ENCODE peak calls at places on chromosomes 3 and 15, in eight cellular contexts. One of them, this sample, is unnamed.

GRCh38 chr3:184596233-184596632 is 34.6 kb downstream of the EPHB3 start:
- DNase-seq in esophagus muscularis mucosa: no peak
- DNase-seq in lower lobe of right lung: no peak
- DNase-seq in tibial nerve: no peak
- DNase-seq in Peyer's patch: no peak
- DNase-seq in OCI-LY7: no peak
- DNase-seq in choroid plexus epithelial cell: no peak
- DNase-seq in cardiac fibroblast: no peak
- DNase-seq in this sample: no peak

GRCh38 chr15:83380682-83381081 is 66.5 kb upstream of the SH3GL3 start:
- DNase-seq in esophagus muscularis mucosa: no peak
- DNase-seq in lower lobe of right lung: peak; percentile 60
- DNase-seq in tibial nerve: no peak
- DNase-seq in Peyer's patch: no peak
- DNase-seq in OCI-LY7: peak; percentile 51
- DNase-seq in choroid plexus epithelial cell: peak; percentile 45
- DNase-seq in cardiac fibroblast: peak; percentile 46
- DNase-seq in this sample: no peak

GRCh38 chr3:129490273-129490675 is 38.2 kb upstream of the RHO start:
- DNase-seq in esophagus muscularis mucosa: peak; percentile 93
- DNase-seq in lower lobe of right lung: peak; percentile 83
- DNase-seq in tibial nerve: peak; percentile 74
- DNase-seq in Peyer's patch: peak; percentile 68
- DNase-seq in OCI-LY7: peak; percentile 76
- DNase-seq in choroid plexus epithelial cell: peak; percentile 98
- DNase-seq in cardiac fibroblast: peak; percentile 98
- DNase-seq in this sample: peak; percentile 76

GRCh38 chr15:69718916-69719315 is 266.3 kb downstream of the RPLP1 start:
- DNase-seq in esophagus muscularis mucosa: no peak
- DNase-seq in lower lobe of right lung: peak; percentile 66
- DNase-seq in tibial nerve: no peak
- DNase-seq in Peyer's patch: no peak
- DNase-seq in OCI-LY7: peak; percentile 42
- DNase-seq in choroid plexus epithelial cell: no peak
- DNase-seq in cardiac fibroblast: no peak
- DNase-seq in this sample: no peak

GRCh38 chr15:100002787-100003536 is 269.7 kb upstream of the LYSMD4 start:
- DNase-seq in esophagus muscularis mucosa: no peak
- DNase-seq in lower lobe of right lung: no peak
- DNase-seq in tibial nerve: no peak
- DNase-seq in Peyer's patch: no peak
- DNase-seq in OCI-LY7: no peak
- DNase-seq in choroid plexus epithelial cell: no peak
- DNase-seq in cardiac fibroblast: no peak
- DNase-seq in this sample: no peak

GRCh38 chr3:186053954-186054353 is 54.9 kb downstream of the ETV5 start:
- DNase-seq in esophagus muscularis mucosa: no peak
- DNase-seq in lower lobe of right lung: no peak
- DNase-seq in tibial nerve: no peak
- DNase-seq in Peyer's patch: no peak
- DNase-seq in OCI-LY7: no peak
- DNase-seq in choroid plexus epithelial cell: peak; percentile 56
- DNase-seq in cardiac fibroblast: peak; percentile 11
- DNase-seq in this sample: no peak

GRCh38 chr3:59605318-59605717 is 555.5 kb upstream of the CFAP20DC start:
- DNase-seq in esophagus muscularis mucosa: no peak
- DNase-seq in lower lobe of right lung: no peak
- DNase-seq in tibial nerve: no peak
- DNase-seq in Peyer's patch: no peak
- DNase-seq in OCI-LY7: no peak
- DNase-seq in choroid plexus epithelial cell: no peak
- DNase-seq in cardiac fibroblast: no peak
- DNase-seq in this sample: no peak

GRCh38 chr3:94069242-94069813 is 6.5 kb downstream of the NSUN3 start:
- DNase-seq in esophagus muscularis mucosa: no peak
- DNase-seq in lower lobe of right lung: no peak
- DNase-seq in tibial nerve: no peak
- DNase-seq in Peyer's patch: no peak
- DNase-seq in OCI-LY7: peak; percentile 41
- DNase-seq in choroid plexus epithelial cell: peak; percentile 50
- DNase-seq in cardiac fibroblast: peak; percentile 49
- DNase-seq in this sample: no peak

GRCh38 chr15:88344786-88345185 is 88.2 kb upstream of the NTRK3 start:
- DNase-seq in esophagus muscularis mucosa: no peak
- DNase-seq in lower lobe of right lung: no peak
- DNase-seq in tibial nerve: no peak
- DNase-seq in Peyer's patch: no peak
- DNase-seq in OCI-LY7: no peak
- DNase-seq in choroid plexus epithelial cell: no peak
- DNase-seq in cardiac fibroblast: no peak
- DNase-seq in this sample: no peak

GRCh38 chr15:38690737-38691332 is 126.2 kb upstream of the RASGRP1 start:
- DNase-seq in esophagus muscularis mucosa: no peak
- DNase-seq in lower lobe of right lung: peak; percentile 48
- DNase-seq in tibial nerve: peak; percentile 41
- DNase-seq in Peyer's patch: peak; percentile 68
- DNase-seq in OCI-LY7: peak; percentile 83
- DNase-seq in choroid plexus epithelial cell: peak; percentile 86
- DNase-seq in cardiac fibroblast: peak; percentile 81
- DNase-seq in this sample: peak; percentile 68

GRCh38 chr3:186802701-186803100 is 3.6 kb downstream of the RFC4 start:
- DNase-seq in esophagus muscularis mucosa: no peak
- DNase-seq in lower lobe of right lung: no peak
- DNase-seq in tibial nerve: no peak
- DNase-seq in Peyer's patch: no peak
- DNase-seq in OCI-LY7: no peak
- DNase-seq in choroid plexus epithelial cell: no peak
- DNase-seq in cardiac fibroblast: no peak
- DNase-seq in this sample: no peak

GRCh38 chr15:36884404-36885335 is 215.7 kb downstream of the MEIS2 start:
- DNase-seq in esophagus muscularis mucosa: no peak
- DNase-seq in lower lobe of right lung: no peak
- DNase-seq in tibial nerve: no peak
- DNase-seq in Peyer's patch: no peak
- DNase-seq in OCI-LY7: no peak
- DNase-seq in choroid plexus epithelial cell: no peak
- DNase-seq in cardiac fibroblast: no peak
- DNase-seq in this sample: no peak

GRCh38 chr15:36885709-36886108 is 214.6 kb downstream of the MEIS2 start:
- DNase-seq in esophagus muscularis mucosa: no peak
- DNase-seq in lower lobe of right lung: no peak
- DNase-seq in tibial nerve: no peak
- DNase-seq in Peyer's patch: no peak
- DNase-seq in OCI-LY7: no peak
- DNase-seq in choroid plexus epithelial cell: no peak
- DNase-seq in cardiac fibroblast: no peak
- DNase-seq in this sample: no peak

GRCh38 chr15:36886135-36887011 is 214.0 kb downstream of the MEIS2 start:
- DNase-seq in esophagus muscularis mucosa: no peak
- DNase-seq in lower lobe of right lung: no peak
- DNase-seq in tibial nerve: no peak
- DNase-seq in Peyer's patch: no peak
- DNase-seq in OCI-LY7: no peak
- DNase-seq in choroid plexus epithelial cell: no peak
- DNase-seq in cardiac fibroblast: no peak
- DNase-seq in this sample: no peak

GRCh38 chr15:36887214-36888017 is 212.9 kb downstream of the MEIS2 start:
- DNase-seq in esophagus muscularis mucosa: no peak
- DNase-seq in lower lobe of right lung: no peak
- DNase-seq in tibial nerve: no peak
- DNase-seq in Peyer's patch: no peak
- DNase-seq in OCI-LY7: no peak
- DNase-seq in choroid plexus epithelial cell: no peak
- DNase-seq in cardiac fibroblast: no peak
- DNase-seq in this sample: no peak

DNA sequence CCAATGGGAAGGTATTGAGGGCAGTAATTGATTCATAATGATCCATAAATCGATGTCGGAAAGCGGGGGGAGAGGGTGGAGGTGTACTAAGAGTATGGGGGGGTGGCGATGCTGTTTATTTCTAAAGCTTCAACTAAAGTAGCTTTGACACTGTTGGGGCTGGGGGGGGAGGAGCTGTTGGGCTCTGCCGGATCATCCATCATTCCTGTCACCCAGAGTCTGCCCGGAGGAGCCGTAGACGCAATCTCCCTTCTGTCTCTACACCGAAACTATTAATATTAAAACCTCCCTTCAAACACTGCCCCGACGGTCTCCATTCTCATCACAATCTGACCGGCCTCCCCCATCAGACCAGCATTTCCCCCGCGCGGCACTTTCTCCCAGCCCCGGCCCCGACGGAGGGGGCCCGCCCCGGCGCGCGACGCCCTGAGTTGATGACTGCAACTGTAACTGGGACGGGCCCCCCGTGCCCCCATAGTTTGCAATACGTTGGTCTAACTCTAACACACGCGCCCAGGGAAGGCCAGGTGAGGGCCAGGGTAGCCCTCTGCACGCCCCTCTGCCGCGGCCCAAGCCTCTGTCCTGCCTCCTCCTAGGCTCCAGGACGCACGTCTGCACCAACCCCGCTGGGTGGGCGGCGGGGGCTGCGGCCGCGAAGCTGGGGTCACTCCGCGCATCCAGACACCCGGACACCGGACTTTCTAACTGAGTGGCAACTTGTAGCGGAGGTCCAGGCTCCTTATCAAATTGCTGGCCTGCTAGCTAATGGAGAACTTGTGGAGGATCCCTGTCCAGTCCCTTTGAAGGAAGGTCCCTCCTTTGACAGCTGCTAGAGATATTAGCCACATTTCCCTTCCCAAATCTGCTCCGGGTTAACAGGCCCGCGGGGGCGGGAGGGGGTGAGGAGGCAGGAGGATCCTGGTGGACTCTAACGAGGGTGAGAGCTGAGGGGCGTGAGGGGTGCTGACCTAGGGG is 212.0 kb downstream of the MEIS2 start:
- DNase-seq in esophagus muscularis mucosa: no peak
- DNase-seq in lower lobe of right lung: no peak
- DNase-seq in tibial nerve: no peak
- DNase-seq in Peyer's patch: no peak
- DNase-seq in OCI-LY7: no peak
- DNase-seq in choroid plexus epithelial cell: no peak
- DNase-seq in cardiac fibroblast: peak; percentile 14
- DNase-seq in this sample: no peak
- H3K4me3 ChIP-seq in esophagus muscularis mucosa: peak overlapping the region; percentile 54
- H3K4me3 ChIP-seq in lower lobe of right lung: peak overlapping the region; percentile 45
- H3K4me3 ChIP-seq in tibial nerve: no peak overlapping the region
- H3K4me3 ChIP-seq in Peyer's patch: peak overlapping the region; percentile 37
- H3K4me3 ChIP-seq in OCI-LY7: no peak overlapping the region
- H3K4me3 ChIP-seq in choroid plexus epithelial cell: no peak overlapping the region
- H3K4me3 ChIP-seq in cardiac fibroblast: peak overlapping the region; percentile 44
- H3K4me3 ChIP-seq in this sample: no peak overlapping the region

DNA sequence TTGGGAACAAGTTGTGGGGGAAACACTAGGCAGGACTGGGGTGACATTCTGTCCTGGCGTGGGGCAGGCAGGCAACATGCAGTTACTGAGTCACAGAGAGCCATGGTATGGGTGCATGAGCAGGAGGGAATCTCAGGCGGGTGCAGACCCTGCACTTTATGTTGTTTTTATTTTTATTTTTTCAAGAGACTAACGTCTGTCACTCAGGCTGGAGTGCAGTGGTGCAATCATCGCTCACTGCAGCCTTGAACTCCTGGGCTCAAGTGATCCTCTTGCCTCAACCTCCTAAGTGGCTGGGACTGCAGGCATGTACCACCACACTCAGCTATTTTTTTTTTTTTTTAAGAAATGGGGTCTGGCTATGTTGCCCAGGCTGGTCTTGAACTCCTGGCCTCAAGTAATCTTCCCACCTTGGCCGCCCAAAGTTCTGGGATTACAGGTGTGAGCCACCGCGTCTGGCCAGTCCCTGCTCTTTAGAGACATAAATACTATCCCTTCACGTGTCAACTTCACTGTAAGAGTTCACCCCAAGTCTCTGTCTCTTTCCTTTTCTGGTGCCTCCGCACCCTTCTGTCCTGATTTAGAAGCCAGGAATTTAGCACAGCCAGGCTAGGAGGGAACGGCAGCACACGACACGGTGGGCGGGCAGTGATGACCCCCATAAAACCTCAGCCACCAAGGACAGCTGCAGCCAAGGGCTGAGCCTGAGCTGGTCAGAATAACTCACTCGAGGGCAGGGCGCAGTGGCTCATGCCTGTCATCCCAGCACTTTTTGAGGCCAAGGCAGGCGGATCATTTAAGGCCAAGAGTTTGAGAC is 72.8 kb upstream of the IQSEC1 start:
- DNase-seq in esophagus muscularis mucosa: no peak
- DNase-seq in lower lobe of right lung: no peak
- DNase-seq in tibial nerve: no peak
- DNase-seq in Peyer's patch: peak; percentile 15
- DNase-seq in OCI-LY7: no peak
- DNase-seq in choroid plexus epithelial cell: no peak
- DNase-seq in cardiac fibroblast: no peak
- DNase-seq in this sample: no peak
- TF ChIP-seq CTCF in esophagus muscularis mucosa: no peak
- TF ChIP-seq CTCF in lower lobe of right lung: no peak
- TF ChIP-seq CTCF in tibial nerve: no peak
- TF ChIP-seq CTCF in Peyer's patch: no peak
- TF ChIP-seq CTCF in OCI-LY7: no peak
- TF ChIP-seq CTCF in choroid plexus epithelial cell: no peak
- TF ChIP-seq CTCF in cardiac fibroblast: no peak
- TF ChIP-seq CTCF in this sample: no peak

GRCh38 chr3:48655063-48655462 is 7.6 kb downstream of the CELSR3 start:
- DNase-seq in esophagus muscularis mucosa: no peak
- DNase-seq in lower lobe of right lung: no peak
- DNase-seq in tibial nerve: no peak
- DNase-seq in Peyer's patch: no peak
- DNase-seq in OCI-LY7: no peak
- DNase-seq in choroid plexus epithelial cell: no peak
- DNase-seq in cardiac fibroblast: no peak
- DNase-seq in this sample: no peak

GRCh38 chr3:48656061-48656840 is 6.4 kb downstream of the CELSR3 start:
- DNase-seq in esophagus muscularis mucosa: peak; percentile 93
- DNase-seq in lower lobe of right lung: peak; percentile 93
- DNase-seq in tibial nerve: peak; percentile 52
- DNase-seq in Peyer's patch: peak; percentile 87
- DNase-seq in OCI-LY7: peak; percentile 87
- DNase-seq in choroid plexus epithelial cell: peak; percentile 60
- DNase-seq in cardiac fibroblast: peak; percentile 74
- DNase-seq in this sample: no peak

GRCh38 chr3:48655586-48655985 is 7.1 kb downstream of the CELSR3 start:
- DNase-seq in esophagus muscularis mucosa: no peak
- DNase-seq in lower lobe of right lung: peak; percentile 67
- DNase-seq in tibial nerve: no peak
- DNase-seq in Peyer's patch: no peak
- DNase-seq in OCI-LY7: peak; percentile 33
- DNase-seq in choroid plexus epithelial cell: no peak
- DNase-seq in cardiac fibroblast: no peak
- DNase-seq in this sample: no peak

GRCh38 chr3:48652923-48653715 is 9.6 kb downstream of the CELSR3 start:
- DNase-seq in esophagus muscularis mucosa: no peak
- DNase-seq in lower lobe of right lung: no peak
- DNase-seq in tibial nerve: no peak
- DNase-seq in Peyer's patch: no peak
- DNase-seq in OCI-LY7: peak; percentile 28
- DNase-seq in choroid plexus epithelial cell: no peak
- DNase-seq in cardiac fibroblast: no peak
- DNase-seq in this sample: no peak

GRCh38 chr3:48656841-48657281 is 5.8 kb downstream of the CELSR3 start:
- DNase-seq in esophagus muscularis mucosa: no peak
- DNase-seq in lower lobe of right lung: no peak
- DNase-seq in tibial nerve: no peak
- DNase-seq in Peyer's patch: no peak
- DNase-seq in OCI-LY7: no peak
- DNase-seq in choroid plexus epithelial cell: no peak
- DNase-seq in cardiac fibroblast: peak; percentile 9
- DNase-seq in this sample: no peak
- H3K4me3 ChIP-seq in esophagus muscularis mucosa: peak overlapping the region; percentile 72
- H3K4me3 ChIP-seq in lower lobe of right lung: peak overlapping the region; percentile 74
- H3K4me3 ChIP-seq in tibial nerve: peak overlapping the region; percentile 68
- H3K4me3 ChIP-seq in Peyer's patch: peak overlapping the region; percentile 70
- H3K4me3 ChIP-seq in OCI-LY7: no peak overlapping the region
- H3K4me3 ChIP-seq in choroid plexus epithelial cell: no peak overlapping the region
- H3K4me3 ChIP-seq in cardiac fibroblast: peak overlapping the region; percentile 48
- H3K4me3 ChIP-seq in this sample: peak overlapping the region; percentile 31

GRCh38 chr15:45522179-45522930 is at the start of gene SLC30A4:
- DNase-seq in esophagus muscularis mucosa: no peak
- DNase-seq in lower lobe of right lung: peak; percentile 75
- DNase-seq in tibial nerve: peak; percentile 41
- DNase-seq in Peyer's patch: peak; percentile 87
- DNase-seq in OCI-LY7: peak; percentile 57
- DNase-seq in choroid plexus epithelial cell: peak; percentile 61
- DNase-seq in cardiac fibroblast: peak; percentile 53
- DNase-seq in this sample: no peak
- TF ChIP-seq CTCF in esophagus muscularis mucosa: peak; percentile 64
- TF ChIP-seq CTCF in lower lobe of right lung: peak; percentile 46
- TF ChIP-seq CTCF in tibial nerve: peak; percentile 28
- TF ChIP-seq CTCF in Peyer's patch: peak; percentile 44
- TF ChIP-seq CTCF in OCI-LY7: peak; percentile 63
- TF ChIP-seq CTCF in choroid plexus epithelial cell: peak; percentile 34
- TF ChIP-seq CTCF in cardiac fibroblast: no peak
- TF ChIP-seq CTCF in this sample: peak; percentile 22